ENCODE peak calls at places on chromosomes 7 and 10, in ten cellular contexts. O is Right ventricle myocardium superior; C is stimulated activated naive CD4-positive, alpha-beta T cell; L is kidney; V is stimulated activated CD8-positive, alpha-beta memory T cell treated with anti-CD3 and anti-CD28 coated beads, Interleukin-12 subunit alpha, Interleukin-12 subunit beta, amount 100 ng/mL, for 4 hours; A is renal cortical epithelial cell; J is substantia nigra; R is CMK; U is HCEC 1CT; P is NAMALWA. H is an unnamed sample.

GRCh38 chr10:86968994-86969355 is 693 bp downstream of the ADIRF start:
- DNase-seq in O (no peak), C (no peak), L (no peak), V (no peak), A (no peak), J (no peak), R (no peak), U (no peak), P (no peak), H (no peak)

GRCh38 chr10:110034596-110034995 is 26.8 kb downstream of the ADD3 start:
- DNase-seq in O (no peak), C (no peak), L (no peak), V (no peak), A (no peak), J (no peak), R (no peak), U (peak), P (no peak), H (no peak)

GRCh38 chr10:15200626-15201025 is 32.1 kb upstream of the NMT2 start:
- DNase-seq in O (no peak), C (no peak), L (no peak), V (no peak), A (peak), J (no peak), R (no peak), U (peak), P (no peak), H (no peak)

GRCh38 chr10:110918269-110918632 is 729 bp downstream of the BBIP1 start:
- DNase-seq in O (peak), C (peak), L (no peak), V (no peak), A (peak), J (no peak), R (peak), U (peak), P (no peak), H (no peak)

GRCh38 chr10:21372651-21373410 is 152.7 kb downstream of the SKIDA1 start:
- DNase-seq in O (peak), C (peak), L (no peak), V (no peak), A (peak), J (no peak), R (no peak), U (peak), P (peak), H (peak)

GRCh38 chr7:82105463-82105862 is 335.6 kb upstream of the HGF start:
- DNase-seq in O (no peak), C (no peak), L (no peak), V (no peak), A (peak), J (no peak), R (no peak), U (peak), P (no peak), H (no peak)

GRCh38 chr7:101411477-101411954 is 48.8 kb downstream of the COL26A1 start:
- DNase-seq in O (no peak), C (no peak), L (no peak), V (no peak), A (no peak), J (no peak), R (no peak), U (no peak), P (no peak), H (no peak)

GRCh38 chr7:139713835-139714162 is 64.0 kb downstream of the HIPK2 start:
- DNase-seq in O (no peak), C (no peak), L (no peak), V (no peak), A (no peak), J (no peak), R (no peak), U (no peak), P (no peak), H (no peak)

GRCh38 chr10:103834436-103835095 is 20.8 kb downstream of the SH3PXD2A start:
- DNase-seq in O (no peak), C (no peak), L (no peak), V (no peak), A (no peak), J (no peak), R (no peak), U (no peak), P (no peak), H (no peak)

GRCh38 chr10:118481871-118482270 is 113.6 kb downstream of the PRLHR start:
- DNase-seq in O (no peak), C (no peak), L (no peak), V (no peak), A (no peak), J (no peak), R (no peak), U (no peak), P (no peak), H (no peak)

GRCh38 chr7:150415161-150416160 is 35.0 kb upstream of the GIMAP8 start:
- DNase-seq in O (no peak), C (no peak), L (no peak), V (no peak), A (no peak), J (no peak), R (no peak), U (no peak), P (no peak), H (no peak)

GRCh38 chr10:68877482-68877881 is 23.6 kb upstream of the DDX50 start:
- DNase-seq in O (no peak), C (no peak), L (no peak), V (no peak), A (no peak), J (no peak), R (no peak), U (no peak), P (no peak), H (no peak)

GRCh38 chr10:110919971-110920881 is 822 bp downstream of the SHOC2 start:
- DNase-seq in O (peak), C (no peak), L (peak), V (peak), A (peak), J (no peak), R (no peak), U (peak), P (peak), H (peak)

GRCh38 chr7:78863248-78863647 is 590.2 kb downstream of the MAGI2 start:
- DNase-seq in O (no peak), C (no peak), L (no peak), V (no peak), A (no peak), J (no peak), R (no peak), U (no peak), P (no peak), H (no peak)

H was measured in naive thymus-derived CD8-positive, alpha-beta T cell.